ENCODE peak calls at places on chromosomes 3 and 15, in six cellular contexts. R is GM13976, N is PC-3, M is cardiac muscle cell, I is ovary, G is progenitor cell of endocrine pancreas. X is an unnamed sample.

GRCh38 chr15:92807971-92808571 is 92.1 kb upstream of the CHD2 start:
- DNase-seq in R (no peak), I (peak), M (peak), N (peak), G (no peak), X (no peak)

GRCh38 chr15:42274693-42274971 is 1.4 kb upstream of the TMEM87A start:
- DNase-seq in I (peak), M (no peak), N (no peak), R (no peak), G (no peak), X (no peak)

GRCh38 chr3:62758296-62759066 is 116.7 kb downstream of the CADPS start:
- DNase-seq in M (no peak), N (no peak), G (no peak), I (no peak), R (no peak), X (no peak)

GRCh38 chr3:169456900-169457299 is 206.6 kb downstream of the MECOM start:
- DNase-seq in I (no peak), N (no peak), R (no peak), M (no peak), G (no peak), X (no peak)

GRCh38 chr3:46406786-46407611 is at the start of the genes CCR5AS and CCRL2:
- DNase-seq in N (peak), I (peak), G (no peak), M (no peak), R (peak), X (peak)

GRCh38 chr15:44084728-44085127 is 110.3 kb downstream of the FRMD5 start:
- DNase-seq in N (peak), M (no peak), G (no peak), R (no peak), I (no peak), X (no peak)

GRCh38 chr3:12234906-12235305 is 54.0 kb upstream of the PPARG start:
- DNase-seq in R (no peak), I (no peak), M (no peak), N (no peak), G (no peak), X (no peak)

GRCh38 chr3:89859738-89860137 is 752.3 kb downstream of the EPHA3 start:
- DNase-seq in R (no peak), N (no peak), I (no peak), G (no peak), M (no peak), X (no peak)

GRCh38 chr3:184171562-184171961 is 3.1 kb upstream of the AP2M1 start:
- DNase-seq in N (peak), M (peak), I (no peak), R (peak), G (no peak), X (no peak)

GRCh38 chr3:160885791-160886286 is 129.8 kb downstream of the PPM1L start:
- DNase-seq in R (no peak), I (no peak), G (peak), M (peak), N (peak), X (peak)

GRCh38 chr15:63439536-63440264 is 58.1 kb upstream of the CA12 start:
- DNase-seq in N (peak), R (no peak), G (no peak), M (no peak), I (no peak), X (peak)

GRCh38 chr3:138940446-138940845 is 6.5 kb downstream of the FOXL2 start:
- DNase-seq in R (no peak), G (no peak), I (peak), N (no peak), M (no peak), X (no peak)

GRCh38 chr3:107916166-107916565 is 174.7 kb downstream of the CD47 start:
- DNase-seq in G (no peak), R (no peak), N (no peak), M (no peak), I (no peak), X (no peak)

GRCh38 chr3:107913671-107914070 is 177.2 kb downstream of the CD47 start:
- DNase-seq in N (peak), M (peak), I (no peak), R (no peak), G (no peak), X (no peak)

GRCh38 chr3:107910713-107911259 is 180.0 kb downstream of the CD47 start:
- DNase-seq in I (no peak), R (peak), M (no peak), N (no peak), G (no peak), X (peak)

DNA sequence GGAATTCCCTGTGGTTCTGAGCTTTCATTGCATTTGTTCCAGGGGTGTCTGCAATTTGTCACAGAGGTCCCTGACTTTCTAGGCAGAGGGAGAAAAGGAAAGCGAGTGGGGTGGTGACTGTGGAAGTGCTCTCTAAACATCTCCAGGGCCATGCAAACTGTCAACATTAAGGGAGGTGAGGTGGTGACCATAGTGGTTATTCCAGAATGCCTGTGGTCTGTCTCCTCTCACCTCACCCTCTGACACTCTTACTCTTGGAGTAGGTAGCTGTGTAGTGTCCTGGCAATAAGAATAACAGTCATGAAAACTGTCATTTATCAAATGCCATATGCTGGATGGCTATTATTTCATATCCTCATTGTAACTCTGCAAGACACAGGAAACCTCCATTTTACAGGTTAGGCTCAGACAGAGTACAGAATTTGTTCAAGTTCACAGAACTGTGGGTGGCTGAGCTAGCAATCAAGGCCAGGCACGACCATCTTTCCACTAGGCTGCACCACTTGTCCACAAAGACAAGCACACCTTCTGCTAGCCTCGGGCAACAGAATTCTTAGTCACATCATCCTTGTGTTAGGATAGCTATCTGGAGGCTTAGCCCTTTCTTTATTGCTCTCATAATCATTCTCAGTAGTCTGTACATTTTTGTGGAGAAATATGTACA is 179.4 kb downstream of the CD47 start:
- DNase-seq in M (no peak), I (no peak), R (peak), N (peak), G (no peak), X (peak)
- TF ChIP-seq CTCF in M (no peak), I (no peak), R (no peak), N (peak), G (no peak), X (no peak)

GRCh38 chr15:34619151-34619550 is 35.7 kb upstream of the GOLGA8B start:
- DNase-seq in G (no peak), R (no peak), N (no peak), I (no peak), M (no peak), X (no peak)

GRCh38 chr15:34620122-34620521 is 36.7 kb upstream of the GOLGA8B start:
- DNase-seq in N (no peak), R (no peak), M (no peak), I (no peak), G (no peak), X (no peak)

GRCh38 chr15:34620814-34621213 is 37.4 kb upstream of the GOLGA8B start:
- DNase-seq in I (no peak), M (no peak), N (peak), R (no peak), G (no peak), X (no peak)

GRCh38 chr15:34618073-34618472 is 34.6 kb upstream of the GOLGA8B start:
- DNase-seq in M (no peak), R (no peak), G (no peak), I (no peak), N (no peak), X (no peak)

DNA sequence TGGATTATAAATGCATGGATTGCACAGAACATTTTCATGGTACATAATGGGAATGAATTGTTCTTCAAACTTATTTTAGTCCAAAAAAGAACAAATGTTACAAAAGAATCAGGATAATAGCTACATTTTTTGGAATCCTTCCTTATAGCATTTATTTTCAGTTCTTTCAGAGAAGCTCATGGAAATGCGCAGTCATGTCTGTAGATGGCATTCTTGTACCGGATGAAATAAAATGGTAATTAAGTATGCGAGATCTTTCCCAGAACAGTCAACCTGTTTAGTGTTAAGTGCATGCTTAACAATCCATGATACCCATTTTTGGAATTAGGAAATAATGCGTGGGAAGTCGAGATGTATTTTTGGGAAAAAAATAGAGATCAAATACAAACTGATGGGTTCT is 38.2 kb upstream of the GOLGA8B start:
- DNase-seq in M (peak), R (peak), I (no peak), N (peak), G (no peak), X (no peak)
- TF ChIP-seq CTCF in M (no peak), R (peak), I (no peak), N (peak), G (no peak), X (peak)

GRCh38 chr3:49654176-49654825 is 19.9 kb upstream of the APEH start:
- DNase-seq in M (no peak), R (no peak), I (no peak), G (no peak), N (no peak), X (no peak)

GRCh38 chr3:49655731-49656285 is 18.3 kb upstream of the APEH start:
- DNase-seq in G (no peak), N (no peak), R (no peak), I (no peak), M (no peak), X (no peak)

GRCh38 chr3:49654955-49655556 is 19.1 kb upstream of the APEH start:
- DNase-seq in N (no peak), I (no peak), G (no peak), M (no peak), R (no peak), X (no peak)

GRCh38 chr3:49657208-49657915 is 16.8 kb upstream of the APEH start:
- DNase-seq in R (no peak), M (no peak), G (no peak), N (no peak), I (no peak), X (no peak)

DNA sequence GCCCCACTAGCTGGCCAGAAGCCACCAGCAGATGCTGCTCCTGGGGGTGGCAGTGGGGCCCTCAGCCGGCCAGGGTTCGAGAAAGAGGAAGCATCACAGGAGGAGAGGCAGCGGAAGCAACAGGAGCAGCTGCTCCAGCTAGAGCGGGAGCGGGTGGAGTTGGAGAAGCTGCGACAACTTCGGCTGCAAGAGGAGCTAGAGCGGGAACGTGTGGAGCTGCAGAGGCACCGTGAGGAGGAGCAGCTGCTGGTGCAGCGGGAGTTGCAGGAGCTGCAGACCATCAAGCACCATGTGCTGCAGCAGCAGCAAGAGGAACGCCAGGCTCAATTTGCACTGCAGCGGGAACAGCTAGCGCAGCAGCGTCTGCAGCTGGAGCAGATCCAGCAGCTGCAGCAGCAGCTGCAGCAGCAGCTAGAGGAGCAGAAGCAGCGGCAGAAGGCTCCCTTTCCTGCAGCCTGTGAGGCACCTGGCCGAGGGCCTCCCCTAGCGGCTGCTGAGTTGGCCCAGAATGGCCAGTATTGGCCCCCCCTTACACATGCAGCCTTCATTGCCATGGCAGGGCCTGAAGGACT is 17.5 kb upstream of the APEH start:
- DNase-seq in R (no peak), N (no peak), G (no peak), M (peak), I (no peak), X (peak)
- TF ChIP-seq CTCF in R (no peak), N (no peak), G (no peak), M (peak), I (no peak), X (no peak)

GRCh38 chr3:194871143-194871863 is 185.6 kb downstream of the FAM43A start:
- DNase-seq in I (no peak), G (peak), M (peak), N (peak), R (peak), X (no peak)

GRCh38 chr3:194870394-194871110 is 184.9 kb downstream of the FAM43A start:
- DNase-seq in G (no peak), R (no peak), I (no peak), N (peak), M (peak), X (no peak)

GRCh38 chr3:194868831-194869230 is 183.1 kb downstream of the FAM43A start:
- DNase-seq in G (no peak), I (no peak), N (no peak), M (no peak), R (no peak), X (no peak)

GRCh38 chr3:194867270-194867983 is 181.7 kb downstream of the FAM43A start:
- DNase-seq in M (peak), N (peak), G (no peak), I (no peak), R (no peak), X (no peak)

GRCh38 chr3:194869482-194870169 is 183.9 kb downstream of the FAM43A start:
- DNase-seq in M (no peak), R (no peak), I (no peak), N (peak), G (no peak), X (no peak)
- TF ChIP-seq CTCF in M (no peak), R (no peak), I (no peak), N (peak), G (no peak), X (no peak)

GRCh38 chr15:33160054-33160453 is 34.5 kb downstream of the FMN1 start:
- DNase-seq in M (no peak), N (peak), I (no peak), G (no peak), R (no peak), X (no peak)
- TF ChIP-seq CTCF in M (no peak), N (peak), I (no peak), G (no peak), R (no peak), X (no peak)

GRCh38 chr3:127822166-127822835 is at the start of gene MGLL:
- DNase-seq in R (no peak), I (no peak), G (no peak), N (peak), M (peak), X (peak)

GRCh38 chr3:127819086-127819485 is 3.2 kb downstream of the MGLL start:
- DNase-seq in N (no peak), G (no peak), M (no peak), R (no peak), I (no peak), X (no peak)

GRCh38 chr3:127819656-127820055 is 2.7 kb downstream of the MGLL start:
- DNase-seq in I (no peak), R (no peak), G (no peak), M (no peak), N (no peak), X (no peak)

GRCh38 chr3:127820871-127821853 is 1.2 kb downstream of the MGLL start:
- DNase-seq in G (no peak), R (peak), I (no peak), M (no peak), N (peak), X (peak)

GRCh38 chr3:127820221-127820870 is 2.0 kb downstream of the MGLL start:
- DNase-seq in I (no peak), G (no peak), N (no peak), M (peak), R (no peak), X (no peak)
- TF ChIP-seq CTCF in I (no peak), G (no peak), N (peak), M (peak), R (no peak), X (no peak)

GRCh38 chr3:114370537-114371174 is 76.8 kb downstream of the TIGIT start:
- DNase-seq in R (no peak), N (no peak), M (no peak), G (no peak), I (no peak), X (no peak)
- TF ChIP-seq CTCF in R (no peak), N (peak), M (no peak), G (peak), I (no peak), X (peak)

GRCh38 chr15:37880835-37881153 is 53.6 kb upstream of the TMCO5A start:
- DNase-seq in R (no peak), M (no peak), I (no peak), G (no peak), N (no peak), X (no peak)
- TF ChIP-seq CTCF in R (no peak), M (no peak), I (no peak), G (no peak), N (no peak), X (peak)